ENCODE peak calls at places on chromosome 1, in five cellular contexts. Q is omental fat pad, F is left ventricle myocardium superior, A is upper lobe of left lung, O is GM12878. J is an unnamed sample.

GRCh38 chr1:11055676-11056075 is 4.1 kb downstream of the SRM start:
- ATAC-seq in O (no peak), A (no peak), Q (no peak), F (no peak), J (no peak)

GRCh38 chr1:226181996-226182714 is 4.4 kb downstream of the ACBD3 start:
- ATAC-seq in Q (no peak), O (peak; percentile 66), A (peak; percentile 70), F (peak; percentile 25), J (peak; percentile 35)

GRCh38 chr1:161935264-161935663 is 88.4 kb downstream of the OLFML2B start:
- ATAC-seq in A (no peak), O (no peak), Q (no peak), F (no peak), J (no peak)

GRCh38 chr1:195663549-195664280 is 944.5 kb downstream of the KCNT2 start:
- ATAC-seq in A (peak; percentile 10), Q (no peak), F (no peak), O (no peak), J (no peak)

GRCh38 chr1:53619811-53620619 is 118.9 kb downstream of the GLIS1 start:
- ATAC-seq in Q (no peak), A (no peak), O (no peak), F (no peak), J (no peak)

GRCh38 chr1:94636625-94637024 is 95.1 kb upstream of the F3 start:
- ATAC-seq in Q (peak; percentile 85), F (no peak), O (no peak), A (peak; percentile 89), J (peak; percentile 83)

GRCh38 chr1:66982561-66983285 is 57.9 kb downstream of the MIER1 start:
- ATAC-seq in A (no peak), F (no peak), Q (no peak), O (peak; percentile 71), J (no peak)

GRCh38 chr1:204617256-204618147 is 68.0 kb downstream of the LRRN2 start:
- ATAC-seq in O (no peak), A (no peak), Q (no peak), F (no peak), J (no peak)

GRCh38 chr1:18217398-18218043 is 109.9 kb downstream of the IGSF21 start:
- ATAC-seq in O (peak; percentile 67), F (no peak), Q (no peak), A (peak; percentile 41), J (no peak)

GRCh38 chr1:16989676-16990391 is 9.4 kb upstream of the MFAP2 start:
- ATAC-seq in F (no peak), O (no peak), A (no peak), Q (no peak), J (no peak)